ENCODE peak calls at places on chromosomes 5 and 9, in five cellular contexts. T, R, N, C and K are unnamed samples.

GRCh38 chr9:12719431-12719830 is 26.2 kb downstream of the TYRP1 start:
- DNase-seq in R (no peak), T (peak), C (no peak), N (no peak), K (no peak)

GRCh38 chr9:31807574-31808256 is 576.7 kb upstream of the ACO1 start:
- DNase-seq in N (no peak), R (no peak), T (no peak), C (no peak), K (no peak)

GRCh38 chr9:83274787-83275186 is 211.8 kb upstream of the RASEF start:
- DNase-seq in T (no peak), C (no peak), R (no peak), N (no peak), K (no peak)

GRCh38 chr5:1998716-1999317 is 116.1 kb upstream of the IRX4 start:
- DNase-seq in N (peak), C (no peak), T (no peak), R (no peak), K (no peak)

GRCh38 chr9:137459147-137459600 is at the start of gene NSMF:
- DNase-seq in T (peak), R (peak), N (peak), C (peak), K (peak)

GRCh38 chr9:134062461-134063087 is 5.3 kb downstream of the BRD3 start:
- DNase-seq in N (no peak), R (no peak), C (no peak), T (no peak), K (no peak)

GRCh38 chr9:36900136-36900855 is 133.8 kb downstream of the PAX5 start:
- DNase-seq in N (no peak), R (no peak), T (no peak), C (no peak), K (no peak)

GRCh38 chr9:109143881-109144562 is 23.0 kb downstream of the FRRS1L start:
- DNase-seq in T (peak), N (peak), R (no peak), C (no peak), K (no peak)

GRCh38 chr5:144254552-144254951 is 83.9 kb downstream of the KCTD16 start:
- DNase-seq in N (no peak), T (no peak), R (no peak), C (no peak), K (no peak)

GRCh38 chr9:76729980-76730737 is 34.1 kb upstream of the PCA3 start:
- DNase-seq in R (no peak), N (no peak), T (no peak), C (no peak), K (no peak)

GRCh38 chr5:180470966-180471582 is 23.1 kb upstream of the CNOT6 start:
- DNase-seq in C (peak), R (peak), N (peak), T (peak), K (peak)

GRCh38 chr5:2221450-2221849 is 338.7 kb upstream of the IRX4 start:
- DNase-seq in N (no peak), R (no peak), T (no peak), C (no peak), K (no peak)

GRCh38 chr5:140346348-140347221 is at the start of gene HBEGF:
- DNase-seq in N (peak), C (peak), R (peak), T (peak), K (peak)

GRCh38 chr5:115895821-115896220 is 54.1 kb downstream of the AP3S1 start:
- DNase-seq in N (no peak), C (no peak), T (peak), R (no peak), K (no peak)

GRCh38 chr5:176853151-176853793 is 42.9 kb downstream of the UNC5A start:
- DNase-seq in R (no peak), T (no peak), C (no peak), N (no peak), K (no peak)

GRCh38 chr5:178271231-178271630 is 38.6 kb upstream of the PHYKPL start:
- DNase-seq in T (no peak), R (no peak), C (no peak), N (no peak), K (no peak)

GRCh38 chr5:23352437-23352836 is 155.0 kb upstream of the PRDM9 start:
- DNase-seq in C (no peak), T (no peak), N (peak), R (no peak), K (no peak)

GRCh38 chr9:124696101-124696500 is 75.0 kb downstream of the NR6A1 start:
- DNase-seq in R (no peak), T (peak), N (no peak), C (no peak), K (no peak)

GRCh38 chr9:84404095-84404686 is 63.6 kb upstream of the SLC28A3 start:
- DNase-seq in T (no peak), N (no peak), C (no peak), R (no peak), K (no peak)

GRCh38 chr5:160133071-160133917 is 14.0 kb upstream of the PWWP2A start:
- DNase-seq in T (no peak), R (peak), C (peak), N (no peak), K (no peak)
- TF ChIP-seq CTCF in T (no peak), R (no peak), C (no peak), N (no peak), K (no peak)

GRCh38 chr9:93035106-93035660 is 23.3 kb upstream of the SUSD3 start:
- DNase-seq in T (no peak), C (no peak), N (no peak), R (no peak), K (no peak)
- H3K27ac ChIP-seq in T (no peak), C (no peak), N (no peak), R (no peak), K (peak)

GRCh38 chr5:73945505-73945904 is 319.5 kb downstream of the ARHGEF28 start:
- DNase-seq in T (no peak), N (no peak), R (no peak), C (peak), K (no peak)
- TF ChIP-seq CTCF in T (no peak), N (peak), R (no peak), C (peak), K (no peak)

GRCh38 chr5:142925795-142926194 is 155.6 kb downstream of the ARHGAP26 start:
- DNase-seq in C (peak), T (peak), N (peak), R (no peak), K (no peak)
- H3K27ac ChIP-seq in C (peak), T (no peak), N (no peak), R (peak), K (no peak)

GRCh38 chr5:82365026-82365425 is 86.9 kb upstream of the RPS23 start:
- DNase-seq in C (no peak), R (no peak), N (no peak), T (no peak), K (no peak)

GRCh38 chr5:82363524-82363923 is 85.4 kb upstream of the RPS23 start:
- DNase-seq in T (no peak), C (no peak), N (no peak), R (no peak), K (no peak)

GRCh38 chr5:82367930-82368329 is 89.8 kb upstream of the RPS23 start:
- DNase-seq in C (no peak), T (no peak), N (no peak), R (no peak), K (no peak)

GRCh38 chr5:82365744-82366228 is 87.6 kb upstream of the RPS23 start:
- DNase-seq in T (peak), R (peak), N (peak), C (no peak), K (no peak)

DNA sequence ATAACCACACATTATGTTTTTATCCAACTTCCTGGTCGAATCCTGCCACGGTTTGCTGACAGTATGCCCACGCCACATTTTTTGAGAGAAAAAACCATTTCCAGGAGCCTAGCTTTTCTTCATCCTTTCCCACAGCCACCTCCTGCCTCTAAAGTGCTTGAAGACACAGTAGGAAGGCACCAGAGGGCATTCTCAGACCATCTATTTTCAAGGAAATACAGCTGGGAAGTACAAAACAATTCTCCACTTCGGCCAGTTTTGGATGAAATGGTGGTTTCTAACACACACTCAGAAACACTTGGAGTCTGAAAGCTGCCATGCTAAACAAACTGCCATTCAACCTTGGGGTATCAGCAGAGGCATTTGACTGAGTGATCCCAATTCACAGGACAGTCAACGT is 86.3 kb upstream of the RPS23 start:
- DNase-seq in N (peak), C (no peak), T (peak), R (no peak), K (no peak)
- TF ChIP-seq CTCF in N (peak), C (peak), T (peak), R (peak), K (no peak)

GRCh38 chr5:151799407-151799806 is 27.7 kb downstream of the G3BP1 start:
- DNase-seq in T (peak), R (no peak), C (no peak), N (peak), K (no peak)
- H3K27ac ChIP-seq in T (no peak), R (no peak), C (no peak), N (no peak), K (no peak)

GRCh38 chr9:90873422-90873821 is 71.8 kb downstream of the SYK start:
- DNase-seq in T (no peak), N (no peak), C (no peak), R (no peak), K (no peak)

GRCh38 chr9:90872835-90873294 is 71.2 kb downstream of the SYK start:
- DNase-seq in T (no peak), R (no peak), N (no peak), C (no peak), K (no peak)

GRCh38 chr9:90874194-90874593 is 72.6 kb downstream of the SYK start:
- DNase-seq in N (no peak), R (no peak), T (no peak), C (no peak), K (no peak)

GRCh38 chr9:90870646-90871326 is 69.2 kb downstream of the SYK start:
- DNase-seq in T (peak), R (no peak), N (peak), C (peak), K (peak)

GRCh38 chr9:90871327-90871935 is 69.8 kb downstream of the SYK start:
- DNase-seq in R (no peak), C (no peak), N (no peak), T (no peak), K (no peak)
- TF ChIP-seq CTCF in R (no peak), C (no peak), N (no peak), T (no peak), K (peak)

DNA sequence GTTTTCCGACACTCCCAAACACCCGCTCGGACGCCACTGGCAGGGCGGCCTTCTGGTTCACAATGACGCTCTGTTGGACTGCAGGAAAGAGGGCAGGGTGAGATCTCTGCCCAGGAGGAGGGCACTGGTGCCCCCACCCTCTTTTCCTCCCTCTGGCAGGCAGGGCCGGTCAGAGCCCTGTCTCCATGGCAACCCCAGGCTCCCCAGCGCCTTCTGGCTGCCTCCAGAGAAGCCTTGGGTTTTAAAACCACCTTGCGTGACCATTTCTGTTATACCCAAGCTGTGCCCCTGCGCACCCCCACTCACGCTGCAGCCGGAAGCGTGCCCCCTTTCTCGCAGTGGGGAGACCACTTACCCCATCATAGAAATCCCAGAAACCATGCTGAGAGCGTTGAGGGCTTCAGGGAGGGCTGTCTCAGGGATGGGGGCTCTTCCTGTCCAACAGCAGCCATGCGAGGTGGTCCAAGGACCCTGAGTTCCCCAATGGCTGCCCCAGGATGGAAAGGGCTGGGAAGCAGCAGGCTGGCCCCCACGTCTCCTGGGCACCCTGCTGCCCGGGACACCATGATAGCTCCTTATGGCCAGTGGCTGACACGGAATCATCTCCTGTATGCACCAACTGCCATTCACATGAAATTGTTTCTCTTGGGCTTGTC is 7.3 kb downstream of the C9orf50 start:
- DNase-seq in C (no peak), T (no peak), R (no peak), N (no peak), K (no peak)
- H3K27ac ChIP-seq in C (no peak), T (no peak), R (no peak), N (no peak), K (no peak)

GRCh38 chr5:36068751-36069281 is 2.1 kb upstream of the UGT3A2 start:
- DNase-seq in N (no peak), T (no peak), C (no peak), R (no peak), K (no peak)

GRCh38 chr5:36073595-36074216 is 7.0 kb upstream of the UGT3A2 start:
- DNase-seq in N (no peak), R (no peak), T (no peak), C (no peak), K (no peak)

GRCh38 chr5:36066001-36066539 is 612 bp downstream of the UGT3A2 start:
- DNase-seq in N (no peak), T (no peak), R (no peak), C (no peak), K (no peak)

GRCh38 chr5:36066540-36067210 is at the start of gene UGT3A2:
- DNase-seq in C (no peak), R (no peak), T (no peak), N (no peak), K (no peak)

GRCh38 chr5:36070687-36071571 is 4.2 kb upstream of the UGT3A2 start:
- DNase-seq in N (no peak), C (no peak), R (no peak), T (no peak), K (no peak)
- TF ChIP-seq CTCF in N (no peak), C (no peak), R (no peak), T (no peak), K (no peak)